ENCODE peak calls at places on chromosomes 13 and 19, in six cellular contexts. One of them, this sample, is unnamed.

GRCh38 chr19:50418186-50419021 is at the start of gene SPIB:
- DNase-seq in lower leg skin: no peak
- DNase-seq in heart left ventricle: no peak
- DNase-seq in body of pancreas: no peak
- DNase-seq in GM12891: no peak
- DNase-seq in HCT116: no peak
- DNase-seq in this sample: peak; percentile 74

GRCh38 chr13:51764184-51765141 is 39.5 kb downstream of the DHRS12 start:
- DNase-seq in body of pancreas: peak; percentile 81
- DNase-seq in heart left ventricle: peak; percentile 83
- DNase-seq in HCT116: no peak
- DNase-seq in lower leg skin: peak; percentile 88
- DNase-seq in GM12891: peak; percentile 42
- DNase-seq in this sample: peak; percentile 78

GRCh38 chr13:101150998-101151397 is 265.3 kb downstream of the NALCN start:
- DNase-seq in HCT116: no peak
- DNase-seq in lower leg skin: no peak
- DNase-seq in body of pancreas: no peak
- DNase-seq in heart left ventricle: no peak
- DNase-seq in GM12891: no peak
- DNase-seq in this sample: no peak

GRCh38 chr13:81987677-81988357 is 1646.9 kb upstream of the SPRY2 start:
- DNase-seq in GM12891: no peak
- DNase-seq in heart left ventricle: no peak
- DNase-seq in HCT116: no peak
- DNase-seq in lower leg skin: no peak
- DNase-seq in body of pancreas: no peak
- DNase-seq in this sample: no peak

GRCh38 chr13:96181886-96182285 is 92.0 kb downstream of the HS6ST3 start:
- DNase-seq in body of pancreas: no peak
- DNase-seq in HCT116: no peak
- DNase-seq in lower leg skin: no peak
- DNase-seq in heart left ventricle: no peak
- DNase-seq in GM12891: no peak
- DNase-seq in this sample: no peak

GRCh38 chr13:47005761-47006414 is 109.0 kb upstream of the HTR2A start:
- DNase-seq in GM12891: no peak
- DNase-seq in heart left ventricle: no peak
- DNase-seq in body of pancreas: no peak
- DNase-seq in HCT116: no peak
- DNase-seq in lower leg skin: no peak
- DNase-seq in this sample: no peak

GRCh38 chr13:24511824-24512207 is 762 bp downstream of the PARP4 start:
- DNase-seq in GM12891: no peak
- DNase-seq in lower leg skin: peak; percentile 37
- DNase-seq in HCT116: no peak
- DNase-seq in heart left ventricle: no peak
- DNase-seq in body of pancreas: no peak
- DNase-seq in this sample: no peak

GRCh38 chr19:15378529-15379082 is 981 bp downstream of the AKAP8 start:
- DNase-seq in HCT116: no peak
- DNase-seq in GM12891: peak; percentile 63
- DNase-seq in body of pancreas: peak; percentile 56
- DNase-seq in lower leg skin: peak; percentile 50
- DNase-seq in heart left ventricle: no peak
- DNase-seq in this sample: peak; percentile 78

GRCh38 chr19:35908977-35909683 is 1.0 kb upstream of the TYROBP start:
- DNase-seq in heart left ventricle: peak; percentile 85
- DNase-seq in body of pancreas: no peak
- DNase-seq in HCT116: no peak
- DNase-seq in lower leg skin: peak; percentile 68
- DNase-seq in GM12891: no peak
- DNase-seq in this sample: peak; percentile 91

GRCh38 chr19:15251010-15251748 is 18.9 kb upstream of the EPHX3 start:
- DNase-seq in GM12891: no peak
- DNase-seq in lower leg skin: no peak
- DNase-seq in body of pancreas: no peak
- DNase-seq in heart left ventricle: peak; percentile 69
- DNase-seq in HCT116: no peak
- DNase-seq in this sample: no peak

GRCh38 chr19:47002853-47003610 is 16.6 kb upstream of the NPAS1 start:
- DNase-seq in lower leg skin: no peak
- DNase-seq in heart left ventricle: no peak
- DNase-seq in HCT116: no peak
- DNase-seq in GM12891: no peak
- DNase-seq in body of pancreas: no peak
- DNase-seq in this sample: no peak

DNA sequence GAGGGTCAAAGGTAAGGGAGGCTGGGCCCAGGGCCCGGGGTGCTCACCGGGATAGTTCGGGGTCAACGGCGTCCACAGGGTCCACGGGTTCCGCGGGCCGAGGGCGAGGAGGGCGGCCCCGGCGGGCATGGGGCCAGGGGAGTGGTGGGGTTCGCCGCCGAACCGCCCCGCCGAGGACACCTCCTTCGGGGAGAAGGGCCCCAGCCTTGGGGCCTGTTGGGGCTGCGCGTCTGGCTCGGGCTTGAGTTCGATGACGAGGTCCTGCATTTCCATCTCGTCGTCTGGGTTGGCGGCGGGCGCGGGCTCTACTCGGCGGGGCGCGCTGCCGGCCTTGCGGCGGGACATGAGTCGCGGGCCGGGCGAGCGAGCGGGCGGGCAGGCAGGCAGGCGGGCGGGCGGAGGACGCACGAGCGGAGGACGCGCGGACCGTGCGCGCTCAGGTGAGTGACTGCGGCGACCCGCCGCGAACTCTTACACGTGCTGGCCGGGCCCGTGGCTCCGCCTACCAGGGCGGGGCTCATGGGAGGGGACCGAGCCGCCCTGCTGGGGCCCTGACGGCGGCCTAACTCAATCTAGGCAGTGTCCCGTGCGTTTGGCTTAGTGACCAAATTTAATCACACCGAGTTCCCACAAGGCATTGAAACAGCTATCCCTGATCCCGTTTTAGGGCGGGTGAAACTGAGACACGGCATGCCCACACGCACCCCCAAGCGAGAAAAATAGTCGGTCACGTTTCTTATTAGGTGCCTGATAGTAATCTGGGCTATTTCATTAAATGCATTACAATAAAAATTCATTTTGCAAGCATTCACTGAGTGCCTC is at the start of gene ZNF296:
- DNase-seq in heart left ventricle: peak; percentile 80
- DNase-seq in GM12891: peak; percentile 85
- DNase-seq in lower leg skin: peak; percentile 74
- DNase-seq in HCT116: peak; percentile 75
- DNase-seq in body of pancreas: peak; percentile 77
- DNase-seq in this sample: peak; percentile 91
- TF ChIP-seq POLR2A in heart left ventricle: peak; percentile 46
- TF ChIP-seq POLR2A in GM12891: peak; percentile 59
- TF ChIP-seq POLR2A in lower leg skin: no peak
- TF ChIP-seq POLR2A in HCT116: peak; percentile 85
- TF ChIP-seq POLR2A in body of pancreas: peak; percentile 19
- TF ChIP-seq POLR2A in this sample: peak; percentile 80

GRCh38 chr19:48487544-48487943 is 18.4 kb downstream of the CYTH2 start:
- DNase-seq in lower leg skin: no peak
- DNase-seq in HCT116: no peak
- DNase-seq in body of pancreas: no peak
- DNase-seq in GM12891: no peak
- DNase-seq in heart left ventricle: no peak
- DNase-seq in this sample: no peak

GRCh38 chr19:48481846-48482639 is 12.9 kb downstream of the CYTH2 start:
- DNase-seq in HCT116: no peak
- DNase-seq in heart left ventricle: no peak
- DNase-seq in lower leg skin: no peak
- DNase-seq in body of pancreas: no peak
- DNase-seq in GM12891: no peak
- DNase-seq in this sample: no peak

GRCh38 chr19:48487944-48488343 is 18.8 kb downstream of the CYTH2 start:
- DNase-seq in heart left ventricle: peak; percentile 82
- DNase-seq in lower leg skin: peak; percentile 74
- DNase-seq in HCT116: peak; percentile 90
- DNase-seq in GM12891: no peak
- DNase-seq in body of pancreas: peak; percentile 76
- DNase-seq in this sample: no peak

GRCh38 chr19:48484247-48484893 is 15.2 kb downstream of the CYTH2 start:
- DNase-seq in lower leg skin: no peak
- DNase-seq in body of pancreas: no peak
- DNase-seq in GM12891: no peak
- DNase-seq in HCT116: no peak
- DNase-seq in heart left ventricle: no peak
- DNase-seq in this sample: peak; percentile 29

DNA sequence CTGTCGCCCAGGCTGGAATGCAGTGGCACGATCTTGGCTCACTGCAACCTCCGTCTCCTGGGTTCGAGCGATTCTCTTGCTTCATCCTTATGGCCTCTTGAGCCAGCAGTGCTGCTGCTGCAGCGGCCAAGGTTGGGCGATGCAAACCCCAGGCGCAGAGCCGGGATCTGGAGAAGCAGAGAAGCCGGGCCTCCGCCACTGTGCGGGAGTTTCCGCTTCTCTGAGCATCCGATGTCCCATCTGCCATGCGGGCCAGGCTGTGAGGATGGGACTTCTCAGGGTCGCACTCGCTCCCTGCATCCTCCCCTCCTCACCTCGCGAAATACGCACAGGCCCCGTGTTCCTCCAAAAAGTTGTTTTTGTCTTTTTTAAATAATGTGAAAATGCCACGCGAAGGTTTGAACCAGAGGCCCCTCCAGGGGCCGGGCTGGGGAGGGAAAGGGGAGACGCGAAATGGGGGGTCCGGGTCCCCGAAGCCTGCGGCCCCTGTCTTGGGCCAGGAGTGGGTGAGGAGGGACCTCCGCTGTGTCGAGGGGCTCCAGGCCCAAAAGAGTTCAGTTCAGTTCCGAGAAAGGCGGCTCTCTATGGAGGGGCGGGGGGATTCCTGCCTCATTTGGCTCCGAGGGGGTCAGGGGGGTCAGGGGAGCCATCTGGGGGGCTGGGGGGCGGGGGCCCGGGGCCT is 15.9 kb downstream of the CYTH2 start:
- DNase-seq in GM12891: no peak
- DNase-seq in heart left ventricle: no peak
- DNase-seq in HCT116: no peak
- DNase-seq in body of pancreas: no peak
- DNase-seq in lower leg skin: no peak
- DNase-seq in this sample: no peak
- TF ChIP-seq POLR2A in GM12891: no peak
- TF ChIP-seq POLR2A in heart left ventricle: no peak
- TF ChIP-seq POLR2A in HCT116: no peak
- TF ChIP-seq POLR2A in body of pancreas: no peak
- TF ChIP-seq POLR2A in lower leg skin: no peak
- TF ChIP-seq POLR2A in this sample: no peak

GRCh38 chr19:29170554-29170953 is 42.4 kb downstream of the UQCRFS1 start:
- DNase-seq in HCT116: no peak
- DNase-seq in lower leg skin: no peak
- DNase-seq in GM12891: no peak
- DNase-seq in body of pancreas: no peak
- DNase-seq in heart left ventricle: no peak
- DNase-seq in this sample: no peak
- TF ChIP-seq POLR2A in HCT116: no peak
- TF ChIP-seq POLR2A in lower leg skin: no peak
- TF ChIP-seq POLR2A in GM12891: no peak
- TF ChIP-seq POLR2A in body of pancreas: no peak
- TF ChIP-seq POLR2A in heart left ventricle: no peak
- TF ChIP-seq POLR2A in this sample: no peak

GRCh38 chr19:31103228-31103627 is 246.0 kb downstream of the TSHZ3 start:
- DNase-seq in lower leg skin: no peak
- DNase-seq in body of pancreas: no peak
- DNase-seq in GM12891: no peak
- DNase-seq in heart left ventricle: no peak
- DNase-seq in HCT116: no peak
- DNase-seq in this sample: no peak

GRCh38 chr19:31102674-31103073 is 246.6 kb downstream of the TSHZ3 start:
- DNase-seq in lower leg skin: no peak
- DNase-seq in GM12891: no peak
- DNase-seq in heart left ventricle: no peak
- DNase-seq in body of pancreas: no peak
- DNase-seq in HCT116: no peak
- DNase-seq in this sample: no peak

GRCh38 chr19:31099470-31100190 is 249.6 kb downstream of the TSHZ3 start:
- DNase-seq in GM12891: no peak
- DNase-seq in body of pancreas: no peak
- DNase-seq in HCT116: no peak
- DNase-seq in lower leg skin: no peak
- DNase-seq in heart left ventricle: no peak
- DNase-seq in this sample: no peak

GRCh38 chr19:31104451-31104850 is 244.8 kb downstream of the TSHZ3 start:
- DNase-seq in GM12891: no peak
- DNase-seq in body of pancreas: no peak
- DNase-seq in heart left ventricle: no peak
- DNase-seq in HCT116: no peak
- DNase-seq in lower leg skin: no peak
- DNase-seq in this sample: no peak

GRCh38 chr19:31100945-31101344 is 248.3 kb downstream of the TSHZ3 start:
- DNase-seq in GM12891: no peak
- DNase-seq in heart left ventricle: no peak
- DNase-seq in body of pancreas: no peak
- DNase-seq in HCT116: no peak
- DNase-seq in lower leg skin: no peak
- DNase-seq in this sample: no peak
- TF ChIP-seq POLR2A in GM12891: no peak
- TF ChIP-seq POLR2A in heart left ventricle: no peak
- TF ChIP-seq POLR2A in body of pancreas: no peak
- TF ChIP-seq POLR2A in HCT116: no peak
- TF ChIP-seq POLR2A in lower leg skin: no peak
- TF ChIP-seq POLR2A in this sample: no peak

This sample was measured in Peyer's patch.